ENCODE peak calls at places on chromosomes 6 and 20, in seven cellular contexts. One of them, this sample, is unnamed.

GRCh38 chr20:6818033-6818808 is 50.7 kb downstream of the BMP2 start:
- DNase-seq in activated naive CD4-positive, alpha-beta T cell treated with Interleukin-2 at 50 U/mL for 16 hours: no peak
- DNase-seq in heart right ventricle: no peak
- DNase-seq in NCI-H82: no peak
- DNase-seq in HT-29: no peak
- DNase-seq in AML-193: no peak
- DNase-seq in T-helper 2 cell: no peak
- DNase-seq in this sample: no peak

GRCh38 chr6:98020222-98020621 is 737.2 kb upstream of the MMS22L start:
- DNase-seq in heart right ventricle: no peak
- DNase-seq in T-helper 2 cell: no peak
- DNase-seq in AML-193: no peak
- DNase-seq in activated naive CD4-positive, alpha-beta T cell treated with Interleukin-2 at 50 U/mL for 16 hours: no peak
- DNase-seq in NCI-H82: no peak
- DNase-seq in HT-29: no peak
- DNase-seq in this sample: no peak

GRCh38 chr20:38091447-38092216 is 58.1 kb downstream of the RPRD1B start:
- DNase-seq in AML-193: no peak
- DNase-seq in NCI-H82: peak
- DNase-seq in T-helper 2 cell: no peak
- DNase-seq in activated naive CD4-positive, alpha-beta T cell treated with Interleukin-2 at 50 U/mL for 16 hours: no peak
- DNase-seq in HT-29: no peak
- DNase-seq in heart right ventricle: no peak
- DNase-seq in this sample: no peak

GRCh38 chr6:170393807-170394399 is 87.3 kb downstream of the FAM120B start:
- DNase-seq in heart right ventricle: no peak
- DNase-seq in AML-193: no peak
- DNase-seq in NCI-H82: no peak
- DNase-seq in T-helper 2 cell: no peak
- DNase-seq in activated naive CD4-positive, alpha-beta T cell treated with Interleukin-2 at 50 U/mL for 16 hours: no peak
- DNase-seq in HT-29: no peak
- DNase-seq in this sample: peak

GRCh38 chr6:3331948-3332347 is 73.2 kb downstream of the PSMG4 start:
- DNase-seq in HT-29: no peak
- DNase-seq in heart right ventricle: no peak
- DNase-seq in T-helper 2 cell: no peak
- DNase-seq in activated naive CD4-positive, alpha-beta T cell treated with Interleukin-2 at 50 U/mL for 16 hours: no peak
- DNase-seq in AML-193: no peak
- DNase-seq in NCI-H82: no peak
- DNase-seq in this sample: no peak

GRCh38 chr20:57661201-57662027 is 41.2 kb upstream of the ZBP1 start:
- DNase-seq in activated naive CD4-positive, alpha-beta T cell treated with Interleukin-2 at 50 U/mL for 16 hours: no peak
- DNase-seq in heart right ventricle: no peak
- DNase-seq in T-helper 2 cell: no peak
- DNase-seq in NCI-H82: no peak
- DNase-seq in AML-193: no peak
- DNase-seq in HT-29: no peak
- DNase-seq in this sample: no peak

GRCh38 chr6:89830385-89830809 is 717 bp downstream of the CASP8AP2 start:
- DNase-seq in T-helper 2 cell: no peak
- DNase-seq in NCI-H82: peak
- DNase-seq in AML-193: no peak
- DNase-seq in heart right ventricle: no peak
- DNase-seq in activated naive CD4-positive, alpha-beta T cell treated with Interleukin-2 at 50 U/mL for 16 hours: no peak
- DNase-seq in HT-29: peak
- DNase-seq in this sample: no peak

GRCh38 chr6:84738996-84739865 is 25.2 kb downstream of the TBX18 start:
- DNase-seq in NCI-H82: no peak
- DNase-seq in activated naive CD4-positive, alpha-beta T cell treated with Interleukin-2 at 50 U/mL for 16 hours: no peak
- DNase-seq in HT-29: no peak
- DNase-seq in heart right ventricle: no peak
- DNase-seq in T-helper 2 cell: no peak
- DNase-seq in AML-193: no peak
- DNase-seq in this sample: peak

GRCh38 chr20:40997116-40997515 is 31.5 kb upstream of the TOP1 start:
- DNase-seq in AML-193: no peak
- DNase-seq in heart right ventricle: no peak
- DNase-seq in NCI-H82: no peak
- DNase-seq in activated naive CD4-positive, alpha-beta T cell treated with Interleukin-2 at 50 U/mL for 16 hours: no peak
- DNase-seq in HT-29: no peak
- DNase-seq in T-helper 2 cell: no peak
- DNase-seq in this sample: no peak

GRCh38 chr6:111746983-111747773 is 126.1 kb downstream of the FYN start:
- DNase-seq in T-helper 2 cell: no peak
- DNase-seq in heart right ventricle: no peak
- DNase-seq in NCI-H82: no peak
- DNase-seq in AML-193: no peak
- DNase-seq in HT-29: no peak
- DNase-seq in activated naive CD4-positive, alpha-beta T cell treated with Interleukin-2 at 50 U/mL for 16 hours: no peak
- DNase-seq in this sample: no peak

GRCh38 chr20:38723982-38724602 is at the start of gene SLC32A1:
- DNase-seq in AML-193: no peak
- DNase-seq in HT-29: no peak
- DNase-seq in NCI-H82: peak
- DNase-seq in activated naive CD4-positive, alpha-beta T cell treated with Interleukin-2 at 50 U/mL for 16 hours: peak
- DNase-seq in T-helper 2 cell: no peak
- DNase-seq in heart right ventricle: no peak
- DNase-seq in this sample: no peak

GRCh38 chr6:162533009-162533400 is 194.6 kb downstream of the PRKN start:
- DNase-seq in HT-29: no peak
- DNase-seq in heart right ventricle: no peak
- DNase-seq in AML-193: no peak
- DNase-seq in NCI-H82: no peak
- DNase-seq in activated naive CD4-positive, alpha-beta T cell treated with Interleukin-2 at 50 U/mL for 16 hours: no peak
- DNase-seq in T-helper 2 cell: no peak
- DNase-seq in this sample: no peak

GRCh38 chr20:61927826-61928541 is 137.7 kb downstream of the TAF4 start:
- DNase-seq in T-helper 2 cell: no peak
- DNase-seq in AML-193: no peak
- DNase-seq in heart right ventricle: peak
- DNase-seq in NCI-H82: no peak
- DNase-seq in HT-29: no peak
- DNase-seq in activated naive CD4-positive, alpha-beta T cell treated with Interleukin-2 at 50 U/mL for 16 hours: no peak
- DNase-seq in this sample: no peak

GRCh38 chr6:149271348-149272340 is 45.9 kb upstream of the TAB2 start:
- DNase-seq in activated naive CD4-positive, alpha-beta T cell treated with Interleukin-2 at 50 U/mL for 16 hours: peak
- DNase-seq in T-helper 2 cell: no peak
- DNase-seq in AML-193: peak
- DNase-seq in NCI-H82: no peak
- DNase-seq in HT-29: no peak
- DNase-seq in heart right ventricle: no peak
- DNase-seq in this sample: peak

GRCh38 chr6:158257781-158258180 is 54.5 kb upstream of the TULP4 start:
- DNase-seq in activated naive CD4-positive, alpha-beta T cell treated with Interleukin-2 at 50 U/mL for 16 hours: no peak
- DNase-seq in NCI-H82: no peak
- DNase-seq in HT-29: no peak
- DNase-seq in AML-193: no peak
- DNase-seq in T-helper 2 cell: no peak
- DNase-seq in heart right ventricle: no peak
- DNase-seq in this sample: no peak

GRCh38 chr20:59177266-59178250 is 13.9 kb downstream of the ZNF831 start:
- DNase-seq in T-helper 2 cell: no peak
- DNase-seq in HT-29: no peak
- DNase-seq in NCI-H82: no peak
- DNase-seq in heart right ventricle: no peak
- DNase-seq in activated naive CD4-positive, alpha-beta T cell treated with Interleukin-2 at 50 U/mL for 16 hours: peak
- DNase-seq in AML-193: no peak
- DNase-seq in this sample: no peak

GRCh38 chr6:111177131-111177530 is 89.8 kb downstream of the SLC16A10 start:
- DNase-seq in NCI-H82: no peak
- DNase-seq in T-helper 2 cell: no peak
- DNase-seq in AML-193: no peak
- DNase-seq in heart right ventricle: no peak
- DNase-seq in HT-29: no peak
- DNase-seq in activated naive CD4-positive, alpha-beta T cell treated with Interleukin-2 at 50 U/mL for 16 hours: no peak
- DNase-seq in this sample: no peak

GRCh38 chr6:43870660-43871061 is 100.7 kb downstream of the VEGFA start:
- DNase-seq in AML-193: no peak
- DNase-seq in T-helper 2 cell: no peak
- DNase-seq in NCI-H82: peak
- DNase-seq in heart right ventricle: no peak
- DNase-seq in HT-29: no peak
- DNase-seq in activated naive CD4-positive, alpha-beta T cell treated with Interleukin-2 at 50 U/mL for 16 hours: no peak
- DNase-seq in this sample: no peak

GRCh38 chr6:88013554-88013953 is 34.1 kb upstream of the SPACA1 start:
- DNase-seq in HT-29: no peak
- DNase-seq in NCI-H82: no peak
- DNase-seq in activated naive CD4-positive, alpha-beta T cell treated with Interleukin-2 at 50 U/mL for 16 hours: no peak
- DNase-seq in AML-193: no peak
- DNase-seq in T-helper 2 cell: no peak
- DNase-seq in heart right ventricle: no peak
- DNase-seq in this sample: no peak

GRCh38 chr6:65091561-65091960 is 615.5 kb downstream of the EYS start:
- DNase-seq in AML-193: no peak
- DNase-seq in heart right ventricle: no peak
- DNase-seq in NCI-H82: no peak
- DNase-seq in T-helper 2 cell: no peak
- DNase-seq in activated naive CD4-positive, alpha-beta T cell treated with Interleukin-2 at 50 U/mL for 16 hours: no peak
- DNase-seq in HT-29: no peak
- DNase-seq in this sample: no peak